ENCODE peak calls at places on chromosome 2, in seven cellular contexts. K is fibroblast of the aortic adventitia, F is NCI-H524 treated with DMSO at 0.1 percent for 48 hours, N is thoracic aorta, R is fibroblast of mammary gland, V is astrocyte of the hippocampus, U is LHCN-M2. O is an unnamed sample.

GRCh38 chr2:133264951-133265949 is 303.0 kb downstream of the NCKAP5 start:
- DNase-seq in F (peak; percentile 63), R (no peak), V (peak; percentile 22), N (no peak), U (no peak), K (peak; percentile 39), O (no peak)

GRCh38 chr2:147639891-147640290 is 204.9 kb upstream of the ACVR2A start:
- DNase-seq in K (no peak), U (no peak), N (no peak), V (no peak), R (no peak), F (no peak), O (no peak)

GRCh38 chr2:175154670-175155082 is 13.3 kb downstream of the ATF2 start:
- DNase-seq in U (peak; percentile 83), N (no peak), F (no peak), R (peak; percentile 75), V (peak; percentile 63), K (peak; percentile 57), O (no peak)

GRCh38 chr2:73859721-73860586 is 31.2 kb downstream of the STAMBP start:
- DNase-seq in K (peak; percentile 60), N (no peak), R (peak; percentile 94), V (peak; percentile 61), U (peak; percentile 92), F (no peak), O (peak; percentile 86)

GRCh38 chr2:40814621-40815020 is 362.7 kb upstream of the SLC8A1 start:
- DNase-seq in N (no peak), U (peak; percentile 53), F (no peak), R (no peak), K (no peak), V (no peak), O (no peak)

GRCh38 chr2:202335791-202336467 is 40.2 kb upstream of the BMPR2 start:
- DNase-seq in K (peak; percentile 39), V (peak; percentile 20), U (no peak), N (no peak), F (no peak), R (peak; percentile 70), O (no peak)

GRCh38 chr2:127387655-127388422 is at the start of gene MAP3K2:
- DNase-seq in F (peak; percentile 16), R (peak; percentile 86), U (peak; percentile 83), K (peak; percentile 84), V (peak; percentile 98), N (peak; percentile 57), O (peak; percentile 95)

GRCh38 chr2:223976635-223977226 is 19.5 kb downstream of the MRPL44 start:
- DNase-seq in K (peak; percentile 84), U (peak; percentile 76), F (no peak), N (no peak), V (peak; percentile 69), R (peak; percentile 46), O (peak; percentile 23)

GRCh38 chr2:23436346-23437099 is 51.5 kb downstream of the KLHL29 start:
- DNase-seq in K (peak; percentile 39), V (peak; percentile 41), N (no peak), U (no peak), F (no peak), R (peak; percentile 45), O (peak; percentile 83)

GRCh38 chr2:102101844-102102635 is 40.5 kb upstream of the IL1R1 start:
- DNase-seq in N (no peak), F (no peak), K (peak; percentile 62), V (no peak), R (no peak), U (no peak), O (no peak)

GRCh38 chr2:230400454-230400853 is 15.5 kb upstream of the SP100 start:
- DNase-seq in F (no peak), N (no peak), V (no peak), R (no peak), K (no peak), U (no peak), O (peak; percentile 73)

GRCh38 chr2:42874838-42875801 is 82.7 kb upstream of the HAAO start:
- DNase-seq in N (no peak), K (peak; percentile 66), V (no peak), U (no peak), R (peak; percentile 14), F (no peak), O (peak; percentile 39)

GRCh38 chr2:113750385-113750784 is 6.1 kb downstream of the SLC35F5 start:
- DNase-seq in F (no peak), U (no peak), N (no peak), R (no peak), V (no peak), K (no peak), O (no peak)

GRCh38 chr2:26462511-26463251 is 15.2 kb downstream of the OTOF start:
- DNase-seq in U (peak; percentile 58), K (peak; percentile 63), F (no peak), N (no peak), V (peak; percentile 88), R (peak; percentile 96), O (peak; percentile 50)

GRCh38 chr2:202022755-202023154 is 10.9 kb upstream of the FZD7 start:
- DNase-seq in F (no peak), V (peak; percentile 20), N (no peak), R (no peak), U (no peak), K (no peak), O (no peak)

GRCh38 chr2:51697095-51697494 is 665.2 kb upstream of the NRXN1 start:
- DNase-seq in R (no peak), U (no peak), F (no peak), N (no peak), V (no peak), K (no peak), O (no peak)

GRCh38 chr2:99662761-99663341 is 173.0 kb upstream of the REV1 start:
- DNase-seq in R (peak; percentile 95), U (peak; percentile 36), V (peak; percentile 95), K (peak; percentile 93), F (no peak), N (no peak), O (no peak)

GRCh38 chr2:149601141-149601796 is 13.7 kb upstream of the MMADHC start:
- DNase-seq in U (peak; percentile 45), F (no peak), R (peak; percentile 52), V (peak; percentile 45), N (no peak), K (peak; percentile 45), O (peak; percentile 64)

GRCh38 chr2:64274399-64275173 is 130.4 kb upstream of the PELI1 start:
- DNase-seq in V (peak; percentile 43), F (no peak), N (no peak), K (no peak), R (no peak), U (no peak), O (peak; percentile 24)

GRCh38 chr2:26359886-26360473 is 13.4 kb upstream of the ADGRF3 start:
- DNase-seq in N (no peak), R (no peak), V (no peak), F (no peak), U (no peak), K (no peak), O (no peak)

GRCh38 chr2:10169581-10169980 is 47.0 kb downstream of the RRM2 start:
- DNase-seq in F (no peak), U (no peak), K (peak; percentile 44), V (peak; percentile 52), N (no peak), R (peak; percentile 35), O (peak; percentile 60)

GRCh38 chr2:170733821-170734600 is 18.9 kb downstream of the SP5 start:
- DNase-seq in N (no peak), F (no peak), V (no peak), U (no peak), K (no peak), R (no peak), O (no peak)

O was measured in lung microvascular endothelial cell.